ENCODE peak calls at places on chromosome X, in four cellular contexts. Z, C, E and D are unnamed samples.

GRCh38 chrX:26649534-26649933 is 433.6 kb downstream of the MAGEB5 start:
- DNase-seq in C (no peak), E (no peak), Z (no peak), D (no peak)

GRCh38 chrX:154096140-154097002 is 1.1 kb downstream of the MECP2 start:
- DNase-seq in C (no peak), Z (no peak), E (peak), D (no peak)

GRCh38 chrX:39201305-39201990 is 400.2 kb downstream of the MID1IP1 start:
- DNase-seq in E (peak), Z (no peak), C (no peak), D (no peak)

GRCh38 chrX:150032742-150033141 is 94.5 kb upstream of the EOLA2 start:
- DNase-seq in C (no peak), E (peak), Z (no peak), D (no peak)

GRCh38 chrX:117120700-117121099 is 657.9 kb upstream of the CT83 start:
- DNase-seq in C (peak), E (no peak), Z (no peak), D (no peak)

GRCh38 chrX:133722756-133723155 is 262.6 kb downstream of the GPC3 start:
- DNase-seq in Z (no peak), E (no peak), C (no peak), D (no peak)

GRCh38 chrX:20498851-20499635 is 232.3 kb upstream of the RPS6KA3 start:
- DNase-seq in C (no peak), E (peak), Z (no peak), D (no peak)

GRCh38 chrX:40331353-40331752 is 233.6 kb upstream of the BCOR start:
- DNase-seq in E (no peak), C (no peak), Z (no peak), D (no peak)

GRCh38 chrX:151100796-151101195 is 75.6 kb upstream of the GPR50 start:
- DNase-seq in Z (no peak), E (no peak), C (no peak), D (no peak)

GRCh38 chrX:1564750-1565683 is 26.4 kb upstream of the AKAP17A start:
- DNase-seq in E (no peak), C (no peak), Z (no peak), D (no peak)

GRCh38 chrX:107619836-107620235 is 8.5 kb upstream of the PRPS1 start:
- DNase-seq in Z (no peak), C (no peak), E (no peak), D (no peak)

GRCh38 chrX:11269006-11269405 is 24.2 kb upstream of the AMELX start:
- DNase-seq in Z (no peak), E (no peak), C (no peak), D (no peak)

GRCh38 chrX:15242899-15243555 is 26.9 kb downstream of the ASB9 start:
- DNase-seq in C (no peak), E (peak), Z (peak), D (no peak)

GRCh38 chrX:143121471-143121870 is 95.7 kb downstream of the SPANXN4 start:
- DNase-seq in E (no peak), C (no peak), Z (peak), D (no peak)

GRCh38 chrX:149830192-149830873 is 48.6 kb downstream of the MAGEA9 start:
- DNase-seq in Z (no peak), C (no peak), E (no peak), D (no peak)

GRCh38 chrX:14377427-14377826 is 151.9 kb upstream of the GLRA2 start:
- DNase-seq in Z (no peak), C (no peak), E (no peak), D (no peak)

GRCh38 chrX:103565752-103566151 is 19.6 kb upstream of the TCEAL4 start:
- DNase-seq in Z (no peak), C (no peak), E (no peak), D (no peak)

GRCh38 chrX:28979876-28980275 is 392.6 kb downstream of the IL1RAPL1 start:
- DNase-seq in Z (no peak), E (no peak), C (no peak), D (no peak)

DNA sequence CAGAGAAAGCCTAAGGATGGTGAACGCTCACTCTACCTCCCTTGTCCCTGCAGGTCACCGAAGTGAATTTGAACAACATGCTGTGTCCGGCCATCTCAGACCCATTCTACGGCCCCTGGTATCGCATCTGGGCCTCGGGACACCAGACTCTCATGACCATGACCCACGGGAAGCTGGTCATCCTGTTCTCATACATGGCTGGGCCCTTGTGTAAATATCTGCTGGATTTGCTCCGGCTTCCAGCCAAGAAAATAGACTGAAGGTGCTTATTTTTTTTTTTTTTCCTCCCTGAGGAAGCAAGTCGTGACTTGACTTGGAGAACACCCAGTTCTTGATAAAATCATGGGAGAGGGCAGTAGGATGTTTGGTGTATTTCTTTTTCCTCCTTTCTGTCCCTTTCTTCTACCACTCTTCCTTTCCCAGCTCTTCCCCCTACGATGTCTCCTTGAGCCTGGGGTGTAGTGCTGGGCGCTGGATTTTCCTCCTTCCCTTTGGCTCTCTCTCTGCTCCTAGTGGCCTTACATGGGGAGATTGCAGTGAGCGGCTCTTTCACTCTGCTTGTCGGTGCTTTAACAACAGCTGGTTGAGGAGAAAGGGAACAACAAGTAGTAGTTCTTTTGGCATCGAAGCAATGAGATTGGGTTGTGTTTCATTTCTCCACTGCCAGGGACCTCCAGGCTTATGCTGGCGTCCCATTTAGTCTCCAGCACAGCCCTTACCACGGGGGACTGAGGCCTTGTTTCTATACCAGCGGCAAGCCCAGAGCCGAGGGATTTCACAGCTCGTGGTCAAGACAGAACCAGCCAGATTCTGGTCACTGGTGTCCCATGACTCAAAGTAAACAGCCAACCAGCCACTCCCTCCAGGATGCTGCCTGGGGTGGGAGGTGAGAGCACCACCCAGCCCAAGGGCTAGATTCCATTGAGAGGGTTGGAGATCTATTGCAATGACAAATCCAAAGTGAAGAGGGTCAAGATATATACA is 144.4 kb downstream of the AMMECR1 start:
- DNase-seq in E (no peak), C (no peak), Z (no peak), D (no peak)
- H3K27ac ChIP-seq in E (no peak), C (no peak), Z (no peak), D (no peak)

GRCh38 chrX:45748443-45748842 is 547.8 kb upstream of the DIPK2B start:
- DNase-seq in E (no peak), C (no peak), Z (no peak), D (no peak)

GRCh38 chrX:45745479-45745878 is 544.8 kb upstream of the DIPK2B start:
- DNase-seq in E (no peak), Z (no peak), C (no peak), D (no peak)

GRCh38 chrX:45750639-45751038 is 550.0 kb upstream of the DIPK2B start:
- DNase-seq in C (no peak), E (no peak), Z (no peak), D (no peak)

GRCh38 chrX:45749375-45749774 is 548.7 kb upstream of the DIPK2B start:
- DNase-seq in C (no peak), Z (no peak), E (no peak), D (no peak)

GRCh38 chrX:45747905-45748304 is 547.2 kb upstream of the DIPK2B start:
- DNase-seq in Z (no peak), E (no peak), C (no peak), D (no peak)
- H3K27ac ChIP-seq in Z (peak), E (no peak), C (no peak), D (no peak)

GRCh38 chrX:155216179-155216939 is at the start of gene VBP1:
- DNase-seq in Z (peak), C (peak), E (peak), D (peak)

GRCh38 chrX:155218777-155219176 is 2.5 kb downstream of the VBP1 start:
- DNase-seq in Z (no peak), C (no peak), E (no peak), D (no peak)

GRCh38 chrX:155215443-155216178 is 649 bp upstream of the VBP1 start:
- DNase-seq in E (no peak), C (no peak), Z (no peak), D (no peak)

GRCh38 chrX:155213731-155214130 is 2.5 kb upstream of the VBP1 start:
- DNase-seq in Z (no peak), E (no peak), C (no peak), D (no peak)

GRCh38 chrX:155216940-155217450 is 735 bp downstream of the VBP1 start:
- DNase-seq in C (no peak), E (peak), Z (no peak), D (no peak)
- H3K27ac ChIP-seq in C (peak), E (peak), Z (peak), D (no peak)

DNA sequence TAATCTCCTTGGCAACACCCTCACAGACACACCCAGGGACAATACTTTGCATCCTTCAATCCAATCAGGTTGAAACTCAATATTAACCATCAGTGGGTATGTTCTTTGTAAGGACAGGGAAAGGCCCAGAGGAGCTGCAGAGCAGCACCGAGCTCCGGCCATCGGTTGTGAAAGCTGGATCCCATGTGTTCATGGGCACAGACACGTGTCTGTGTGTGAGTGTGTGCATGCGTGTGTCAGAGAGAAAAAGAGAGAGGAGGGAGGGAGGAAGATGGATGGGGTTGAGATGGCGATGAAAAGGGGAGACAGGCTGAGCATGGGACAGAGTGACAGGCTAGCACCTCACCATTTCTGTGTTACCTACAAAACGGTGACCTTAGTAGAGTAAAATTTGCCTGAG is 6.8 kb upstream of the BEND2 start:
- DNase-seq in E (no peak), C (no peak), Z (no peak), D (no peak)
- H3K27ac ChIP-seq in E (no peak), C (no peak), Z (no peak), D (no peak)

GRCh38 chrX:23841847-23842522 is 59.0 kb downstream of the SAT1 start:
- DNase-seq in C (no peak), Z (no peak), E (no peak), D (no peak)

GRCh38 chrX:23844502-23845138 is 61.6 kb downstream of the SAT1 start:
- DNase-seq in E (peak), C (no peak), Z (peak), D (no peak)

GRCh38 chrX:23838953-23839352 is 56.0 kb downstream of the SAT1 start:
- DNase-seq in E (no peak), Z (no peak), C (no peak), D (no peak)

GRCh38 chrX:23845316-23845932 is 62.3 kb downstream of the APOO start:
- DNase-seq in Z (no peak), C (no peak), E (peak), D (no peak)

DNA sequence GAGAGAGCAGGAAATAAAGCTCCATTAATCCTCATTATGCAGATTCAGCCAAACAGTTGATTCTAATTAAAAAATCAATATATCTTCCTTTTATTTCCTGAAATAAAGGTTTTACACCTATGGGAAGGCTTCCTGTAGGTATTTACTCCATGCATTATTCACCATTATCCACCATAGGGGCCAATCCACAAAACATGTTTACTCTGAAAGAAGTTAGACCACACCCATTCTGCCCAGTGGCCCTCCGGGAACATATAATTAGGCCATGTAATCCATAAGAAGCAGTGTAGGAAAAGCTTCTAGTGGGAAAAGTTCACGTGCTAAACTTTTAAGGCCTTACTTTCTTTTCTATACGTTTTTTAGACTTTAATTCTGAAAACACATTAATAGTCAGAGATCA is 57.7 kb downstream of the SAT1 start:
- DNase-seq in E (no peak), C (no peak), Z (no peak), D (no peak)
- H3K27ac ChIP-seq in E (no peak), C (no peak), Z (no peak), D (no peak)

DNA sequence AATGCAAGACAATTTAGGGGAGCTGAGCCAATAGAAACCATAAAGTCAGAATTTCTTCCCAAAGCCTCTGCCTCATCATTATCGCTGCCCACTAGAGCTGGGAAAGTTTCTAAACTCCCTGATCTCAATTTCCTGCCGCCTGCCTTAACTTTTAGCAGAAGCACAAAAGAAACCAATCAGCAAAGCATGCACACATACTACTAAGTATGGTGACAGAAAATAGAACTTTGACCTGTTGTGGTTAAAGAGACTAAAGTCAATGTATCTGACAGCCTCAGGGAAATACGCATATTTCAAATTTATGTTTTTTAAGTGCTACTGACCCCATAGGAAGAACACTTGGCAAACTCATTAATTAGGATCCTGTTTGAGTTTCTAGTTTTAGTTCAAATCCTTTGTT is 10.1 kb downstream of the STK26 start:
- DNase-seq in E (peak), C (no peak), Z (no peak), D (no peak)
- H3K27ac ChIP-seq in E (no peak), C (no peak), Z (no peak), D (no peak)

GRCh38 chrX:46209037-46209436 is 336.2 kb downstream of the ZNF674 start:
- DNase-seq in Z (no peak), E (no peak), C (no peak), D (no peak)
- H3K27ac ChIP-seq in Z (no peak), E (no peak), C (no peak), D (no peak)